ENCODE peak calls at places on chromosomes 2 and 18, in ten cellular contexts. D is germinal center, J is right cardiac atrium, H is NCI-H1105, E is AG04449, R is HuH-7, S is AG09309, L is Kasumi-1, O is left ventricle myocardium inferior, B is aorta. M is an unnamed sample.

GRCh38 chr18:61579581-61579980 is 246.4 kb downstream of the CDH20 start:
- DNase-seq in D (no peak), J (no peak), H (no peak), E (no peak), R (no peak), S (no peak), L (no peak), O (no peak), B (no peak), M (no peak)

GRCh38 chr2:191637182-191638078 is 40.5 kb upstream of the NABP1 start:
- DNase-seq in D (no peak), J (no peak), H (no peak), E (no peak), R (no peak), S (no peak), L (peak), O (no peak), B (peak), M (no peak)

GRCh38 chr2:120079647-120080046 is 66.8 kb downstream of the EPB41L5 start:
- DNase-seq in D (no peak), J (no peak), H (no peak), E (no peak), R (no peak), S (no peak), L (peak), O (no peak), B (no peak), M (no peak)

GRCh38 chr2:156334496-156335478 is 2.3 kb upstream of the NR4A2 start:
- DNase-seq in D (no peak), J (peak), H (peak), E (no peak), R (peak), S (peak), L (peak), O (peak), B (peak), M (peak)

GRCh38 chr2:62313433-62314227 is 117.7 kb downstream of the B3GNT2 start:
- DNase-seq in D (no peak), J (no peak), H (no peak), E (no peak), R (no peak), S (no peak), L (peak), O (no peak), B (no peak), M (no peak)

GRCh38 chr2:24945907-24946306 is 25.8 kb downstream of the DNAJC27 start:
- DNase-seq in D (no peak), J (no peak), H (no peak), E (no peak), R (no peak), S (no peak), L (no peak), O (no peak), B (no peak), M (no peak)

GRCh38 chr2:69188174-69188900 is 175.4 kb downstream of the ANTXR1 start:
- DNase-seq in D (no peak), J (no peak), H (no peak), E (no peak), R (no peak), S (no peak), L (no peak), O (no peak), B (no peak), M (peak)

GRCh38 chr2:164721425-164721824 is 100.1 kb upstream of the GRB14 start:
- DNase-seq in D (no peak), J (no peak), H (no peak), E (no peak), R (no peak), S (no peak), L (no peak), O (no peak), B (no peak), M (no peak)

GRCh38 chr18:10139783-10140410 is 226.1 kb downstream of the VAPA start:
- DNase-seq in D (no peak), J (no peak), H (no peak), E (no peak), R (no peak), S (no peak), L (no peak), O (no peak), B (no peak), M (no peak)